ENCODE peak calls at places on chromosomes 6 and 20, in ten cellular contexts. F, P, U, M, R, Z, E, O, Y and L are unnamed samples.

GRCh38 chr20:16575390-16576140 is 2.3 kb upstream of the KIF16B start:
- DNase-seq in F (no peak), P (no peak), U (peak), M (no peak), R (no peak), Z (no peak), E (no peak), O (peak), Y (peak), L (no peak)

GRCh38 chr20:40692240-40693011 is 3.4 kb upstream of the MAFB start:
- DNase-seq in F (no peak), P (no peak), U (peak), M (no peak), R (peak), Z (no peak), E (no peak), O (no peak), Y (peak), L (no peak)

GRCh38 chr6:44074383-44075136 is 52.7 kb downstream of the MRPL14 start:
- DNase-seq in F (peak), P (peak), U (peak), M (peak), R (peak), Z (no peak), E (peak), O (peak), Y (peak), L (peak)

GRCh38 chr6:37285861-37286311 is 27.9 kb upstream of the TMEM217 start:
- DNase-seq in F (no peak), P (no peak), U (no peak), M (no peak), R (no peak), Z (no peak), E (no peak), O (no peak), Y (no peak), L (no peak)

GRCh38 chr20:62365814-62366369 is 1.2 kb downstream of the LAMA5 start:
- DNase-seq in F (no peak), P (no peak), U (peak), M (peak), R (peak), Z (no peak), E (no peak), O (no peak), Y (peak), L (peak)

GRCh38 chr6:45483501-45483900 is 105.8 kb upstream of the SUPT3H start:
- DNase-seq in F (no peak), P (no peak), U (no peak), M (no peak), R (no peak), Z (no peak), E (peak), O (no peak), Y (no peak), L (no peak)

GRCh38 chr6:55825402-55826051 is 49.9 kb downstream of the BMP5 start:
- DNase-seq in F (no peak), P (peak), U (no peak), M (no peak), R (no peak), Z (no peak), E (peak), O (no peak), Y (no peak), L (no peak)

GRCh38 chr20:50403565-50404418 is 106.4 kb upstream of the PTPN1 start:
- DNase-seq in F (no peak), P (no peak), U (no peak), M (no peak), R (no peak), Z (no peak), E (no peak), O (no peak), Y (no peak), L (peak)

GRCh38 chr20:7015257-7015656 is 247.8 kb downstream of the BMP2 start:
- DNase-seq in F (no peak), P (no peak), U (no peak), M (no peak), R (no peak), Z (no peak), E (no peak), O (no peak), Y (no peak), L (no peak)

GRCh38 chr6:27757307-27757706 is 154.9 kb downstream of the OR2B2 start:
- DNase-seq in F (peak), P (no peak), U (peak), M (peak), R (peak), Z (peak), E (no peak), O (peak), Y (peak), L (no peak)